ENCODE peak calls at places on chromosomes 12 and 14, in eight cellular contexts. T, N, W, M, Y, D, B and G are unnamed samples.
A peak's percentile ranks its signal among the peaks of the same experiment; 100 is the strongest.

GRCh38 chr14:60905930-60906329 is 74.9 kb downstream of the TRMT5 start:
- DNase-seq in T (peak; percentile 6), N (no peak), W (no peak), M (no peak), Y (no peak), D (no peak), B (no peak), G (no peak)

GRCh38 chr12:117936722-117937484 is 31.9 kb downstream of the KSR2 start:
- DNase-seq in T (no peak), N (no peak), W (no peak), M (no peak), Y (no peak), D (no peak), B (no peak), G (no peak)

GRCh38 chr12:91182664-91183455 is at the start of gene DCN:
- DNase-seq in T (peak; percentile 10), N (no peak), W (no peak), M (no peak), Y (peak; percentile 30), D (no peak), B (no peak), G (no peak)

GRCh38 chr12:120711411-120711810 is 1.2 kb downstream of the UNC119B start:
- DNase-seq in T (no peak), N (no peak), W (no peak), M (no peak), Y (no peak), D (no peak), B (peak; percentile 16), G (peak; percentile 25)

GRCh38 chr12:89960011-89960507 is 251.4 kb upstream of the ATP2B1 start:
- DNase-seq in T (peak; percentile 78), N (no peak), W (no peak), M (no peak), Y (no peak), D (peak; percentile 45), B (no peak), G (no peak)

GRCh38 chr12:69502342-69503081 is 32.3 kb downstream of the FRS2 start:
- DNase-seq in T (peak; percentile 93), N (no peak), W (no peak), M (no peak), Y (no peak), D (no peak), B (no peak), G (no peak)

GRCh38 chr14:95229749-95230148 is 72.4 kb upstream of the DICER1 start:
- DNase-seq in T (no peak), N (no peak), W (no peak), M (no peak), Y (no peak), D (no peak), B (peak; percentile 38), G (no peak)

GRCh38 chr12:108884116-108885012 is 4.5 kb downstream of the DAO start:
- DNase-seq in T (peak; percentile 54), N (peak; percentile 80), W (no peak), M (peak; percentile 21), Y (peak; percentile 5), D (no peak), B (peak; percentile 73), G (no peak)

GRCh38 chr12:124632510-124632909 is 65.1 kb upstream of the NCOR2 start:
- DNase-seq in T (no peak), N (no peak), W (no peak), M (peak; percentile 46), Y (no peak), D (no peak), B (peak; percentile 53), G (peak; percentile 44)

GRCh38 chr12:3533703-3534386 is 42.8 kb downstream of the PRMT8 start:
- DNase-seq in T (peak; percentile 12), N (no peak), W (no peak), M (peak; percentile 57), Y (peak; percentile 5), D (no peak), B (peak; percentile 27), G (peak; percentile 58)

GRCh38 chr12:130632582-130633174 is 83.4 kb downstream of the RIMBP2 start:
- DNase-seq in T (no peak), N (no peak), W (no peak), M (peak; percentile 79), Y (no peak), D (no peak), B (no peak), G (peak; percentile 36)

GRCh38 chr12:70719672-70720420 is 82.6 kb upstream of the PTPRB start:
- DNase-seq in T (peak; percentile 54), N (peak; percentile 67), W (peak; percentile 21), M (peak; percentile 44), Y (peak; percentile 4), D (no peak), B (peak; percentile 59), G (peak; percentile 9)

GRCh38 chr12:53983580-53984572 is 1.1 kb upstream of the HOXC10 start:
- DNase-seq in T (peak; percentile 48), N (no peak), W (no peak), M (no peak), Y (no peak), D (no peak), B (peak; percentile 18), G (no peak)

GRCh38 chr14:89845346-89845745 is 109.2 kb downstream of the EFCAB11 start:
- DNase-seq in T (peak; percentile 91), N (no peak), W (no peak), M (no peak), Y (peak; percentile 60), D (no peak), B (no peak), G (no peak)

GRCh38 chr12:15931590-15932053 is 20.5 kb downstream of the DERA start:
- DNase-seq in T (no peak), N (no peak), W (no peak), M (no peak), Y (no peak), D (no peak), B (peak; percentile 68), G (no peak)

GRCh38 chr12:52969828-52970569 is 21.1 kb downstream of the KRT18 start:
- DNase-seq in T (no peak), N (no peak), W (no peak), M (no peak), Y (no peak), D (no peak), B (no peak), G (no peak)

GRCh38 chr14:85934886-85935254 is 404.9 kb downstream of the FLRT2 start:
- DNase-seq in T (no peak), N (no peak), W (no peak), M (no peak), Y (no peak), D (no peak), B (no peak), G (no peak)

GRCh38 chr12:59004466-59004865 is 84.2 kb upstream of the LRIG3 start:
- DNase-seq in T (no peak), N (no peak), W (no peak), M (peak; percentile 7), Y (no peak), D (no peak), B (no peak), G (no peak)

GRCh38 chr14:44979273-44979672 is 17.3 kb downstream of the TOGARAM1 start:
- DNase-seq in T (no peak), N (no peak), W (no peak), M (no peak), Y (no peak), D (no peak), B (no peak), G (no peak)

GRCh38 chr12:68578765-68579164 is 31.9 kb upstream of the RAP1B start:
- DNase-seq in T (no peak), N (no peak), W (no peak), M (no peak), Y (no peak), D (no peak), B (no peak), G (no peak)

GRCh38 chr12:69332815-69333358 is 15.3 kb upstream of the LYZ start:
- DNase-seq in T (no peak), N (no peak), W (no peak), M (no peak), Y (no peak), D (no peak), B (no peak), G (no peak)

GRCh38 chr12:122099856-122100255 is 21.3 kb downstream of the MLXIP start:
- DNase-seq in T (no peak), N (no peak), W (no peak), M (no peak), Y (no peak), D (no peak), B (no peak), G (no peak)

GRCh38 chr12:50201987-50202521 is 34.9 kb upstream of the CERS5 start:
- DNase-seq in T (peak; percentile 99), N (no peak), W (no peak), M (no peak), Y (no peak), D (peak; percentile 80), B (peak; percentile 94), G (peak; percentile 43)